ENCODE peak calls at places on chromosomes 7 and 10, in six cellular contexts. T, U, J, D, H and I are unnamed samples.

GRCh38 chr7:67758551-67758950 is 761.9 kb downstream of the TYW1 start:
- DNase-seq in J (no peak), T (no peak), D (no peak), U (no peak), H (no peak), I (no peak)

GRCh38 chr7:106737202-106737562 is 76.2 kb upstream of the CCDC71L start:
- DNase-seq in U (peak; percentile 26), D (no peak), H (no peak), T (no peak), J (no peak), I (peak; percentile 61)

GRCh38 chr10:12876266-12876665 is 125.2 kb downstream of the CCDC3 start:
- DNase-seq in T (no peak), H (no peak), D (no peak), J (peak; percentile 17), U (no peak), I (no peak)

GRCh38 chr7:77904252-77904651 is 105.7 kb downstream of the PHTF2 start:
- DNase-seq in T (no peak), H (no peak), U (no peak), D (no peak), J (no peak), I (no peak)

GRCh38 chr7:42858570-42858969 is 53.3 kb downstream of the C7orf25 start:
- DNase-seq in D (no peak), T (no peak), U (no peak), J (no peak), H (no peak), I (no peak)

GRCh38 chr7:21426286-21426957 is 1.5 kb upstream of the SP4 start:
- DNase-seq in T (no peak), J (no peak), H (peak; percentile 19), U (peak; percentile 19), D (no peak), I (no peak)

GRCh38 chr7:128945668-128946366 is 8.1 kb downstream of the IRF5 start:
- DNase-seq in H (no peak), J (no peak), D (no peak), U (no peak), T (no peak), I (no peak)

GRCh38 chr10:44390585-44391072 is 5.7 kb upstream of the CXCL12 start:
- DNase-seq in U (no peak), J (no peak), D (no peak), H (no peak), T (no peak), I (no peak)